ENCODE peak calls at places on chromosomes 11 and 22, in ten cellular contexts. V, B, R, C, Y, L, H, W, T and K are unnamed samples.

GRCh38 chr11:7417328-7417727 is 68.0 kb upstream of the OLFML1 start:
- DNase-seq in W (no peak), T (no peak), V (no peak), B (no peak), C (no peak), Y (no peak), L (no peak), R (no peak), H (no peak), K (no peak)

GRCh38 chr22:44821741-44822425 is 69.5 kb downstream of the ARHGAP8 start:
- DNase-seq in C (no peak), T (no peak), R (no peak), H (no peak), W (no peak), L (no peak), V (no peak), Y (no peak), B (no peak), K (no peak)

GRCh38 chr11:73577496-73577917 is 20.4 kb downstream of the FAM168A start:
- DNase-seq in Y (peak; percentile 25), L (no peak), R (no peak), C (peak; percentile 48), W (no peak), V (no peak), B (no peak), H (no peak), T (no peak), K (no peak)

GRCh38 chr11:103317118-103317517 is 207.9 kb downstream of the DYNC2H1 start:
- DNase-seq in L (no peak), W (no peak), T (no peak), C (no peak), H (no peak), V (no peak), R (no peak), B (no peak), Y (no peak), K (no peak)

GRCh38 chr22:45868586-45869443 is 108.1 kb downstream of the WNT7B start:
- DNase-seq in B (no peak), C (no peak), H (no peak), L (no peak), Y (no peak), V (no peak), T (no peak), R (no peak), W (no peak), K (no peak)

GRCh38 chr11:128565881-128566280 is 21.5 kb downstream of the ETS1 start:
- DNase-seq in L (peak; percentile 23), V (no peak), T (no peak), R (no peak), Y (no peak), C (no peak), H (no peak), W (no peak), B (no peak), K (peak; percentile 97)

GRCh38 chr22:23122992-23123803 is 18.6 kb downstream of the RSPH14 start:
- DNase-seq in C (no peak), V (no peak), W (no peak), B (no peak), L (no peak), T (no peak), Y (no peak), R (no peak), H (no peak), K (no peak)

GRCh38 chr11:1109918-1110705 is 35.4 kb downstream of the MUC2 start:
- DNase-seq in R (no peak), B (no peak), T (peak; percentile 63), W (no peak), V (no peak), H (no peak), Y (no peak), L (no peak), C (no peak), K (no peak)

GRCh38 chr11:122213111-122213510 is 97.1 kb upstream of the BLID start:
- DNase-seq in B (no peak), H (no peak), W (peak; percentile 80), L (no peak), Y (no peak), V (no peak), T (no peak), R (no peak), C (no peak), K (no peak)

GRCh38 chr11:2526808-2527381 is 82.1 kb downstream of the KCNQ1 start:
- DNase-seq in L (no peak), B (no peak), C (no peak), R (peak; percentile 54), H (no peak), T (peak; percentile 83), Y (no peak), V (peak; percentile 81), W (no peak), K (peak; percentile 85)

GRCh38 chr22:31244044-31244942 is 32.2 kb downstream of the LIMK2 start:
- DNase-seq in B (no peak), C (peak; percentile 81), L (no peak), W (no peak), T (no peak), V (no peak), Y (peak; percentile 48), R (no peak), H (no peak), K (no peak)

GRCh38 chr11:120746395-120746794 is 234.8 kb downstream of the GRIK4 start:
- DNase-seq in H (no peak), W (no peak), B (no peak), V (no peak), C (no peak), T (no peak), Y (no peak), L (no peak), R (no peak), K (no peak)

GRCh38 chr11:125025968-125026367 is 37.1 kb upstream of the SLC37A2 start:
- DNase-seq in Y (no peak), V (no peak), H (no peak), L (no peak), R (no peak), C (no peak), T (no peak), B (no peak), W (no peak), K (no peak)

GRCh38 chr11:125078516-125079140 is 15.5 kb downstream of the SLC37A2 start:
- DNase-seq in W (no peak), L (no peak), C (no peak), Y (no peak), T (no peak), R (no peak), B (no peak), H (no peak), V (peak; percentile 73), K (no peak)

GRCh38 chr11:111046291-111046690 is 199.2 kb upstream of the POU2AF2 start:
- DNase-seq in V (no peak), L (no peak), W (no peak), B (no peak), H (no peak), Y (no peak), T (no peak), C (no peak), R (no peak), K (no peak)

GRCh38 chr22:36387664-36387913 is 178 bp downstream of the MYH9 start:
- DNase-seq in C (no peak), W (no peak), T (no peak), V (no peak), Y (no peak), L (no peak), R (no peak), B (no peak), H (no peak), K (no peak)

GRCh38 chr11:61963282-61964057 is 4.0 kb downstream of the FTH1 start:
- DNase-seq in W (no peak), H (no peak), C (no peak), T (peak; percentile 62), R (no peak), V (no peak), B (no peak), Y (no peak), L (no peak), K (peak; percentile 85)

GRCh38 chr22:39142088-39142667 is 10.3 kb downstream of the CBX7 start:
- DNase-seq in R (no peak), L (no peak), V (no peak), B (no peak), Y (no peak), C (no peak), H (no peak), W (no peak), T (no peak), K (no peak)

GRCh38 chr11:76321340-76321739 is 59.6 kb downstream of the THAP12 start:
- DNase-seq in T (no peak), R (no peak), H (no peak), V (no peak), L (no peak), Y (no peak), B (no peak), W (no peak), C (no peak), K (no peak)

GRCh38 chr11:15114501-15115475 is at the start of gene INSC:
- DNase-seq in T (no peak), W (no peak), Y (no peak), L (peak; percentile 20), B (no peak), R (peak; percentile 31), V (peak; percentile 81), H (no peak), C (peak; percentile 64), K (no peak)

GRCh38 chr11:86610559-86611341 is 61.7 kb downstream of the ME3 start:
- DNase-seq in T (no peak), H (no peak), R (no peak), Y (no peak), L (no peak), V (no peak), W (no peak), C (no peak), B (no peak), K (no peak)

GRCh38 chr11:13061294-13061990 is 52.3 kb downstream of the RASSF10 start:
- DNase-seq in C (no peak), R (no peak), L (no peak), V (no peak), H (no peak), B (no peak), T (no peak), W (no peak), Y (no peak), K (peak; percentile 27)